ENCODE peak calls at places on chromosomes 13 and 19, in four cellular contexts. Q, A, M and T are unnamed samples.

GRCh38 chr19:47595937-47596336 is 13.0 kb upstream of the BICRA start:
- DNase-seq in A (no peak), Q (no peak), M (no peak), T (no peak)

GRCh38 chr13:23628765-23629565 is 58.8 kb downstream of the TNFRSF19 start:
- DNase-seq in M (no peak), A (no peak), Q (no peak), T (no peak)

GRCh38 chr19:22260499-22260898 is 25.7 kb upstream of the ZNF729 start:
- DNase-seq in Q (no peak), M (no peak), A (no peak), T (no peak)

GRCh38 chr13:48636550-48636949 is 17.2 kb upstream of the CYSLTR2 start:
- DNase-seq in Q (peak; percentile 31), A (no peak), M (no peak), T (no peak)

GRCh38 chr13:23557043-23557442 is 13.2 kb upstream of the TNFRSF19 start:
- DNase-seq in Q (no peak), A (no peak), M (no peak), T (no peak)

GRCh38 chr13:53131361-53131760 is 102.7 kb downstream of the OLFM4 start:
- DNase-seq in M (no peak), A (no peak), Q (no peak), T (no peak)

GRCh38 chr13:101455863-101456262 is 3.4 kb downstream of the ITGBL1 start:
- DNase-seq in A (no peak), M (peak; percentile 59), Q (peak; percentile 97), T (no peak)

GRCh38 chr19:38252935-38253691 is 3.1 kb downstream of the PPP1R14A start:
- DNase-seq in M (no peak), A (no peak), Q (no peak), T (no peak)

GRCh38 chr13:42477588-42478190 is 96.3 kb upstream of the TNFSF11 start:
- DNase-seq in A (no peak), Q (no peak), M (no peak), T (no peak)

GRCh38 chr19:48741222-48741999 is 1.0 kb upstream of the RASIP1 start:
- DNase-seq in M (peak; percentile 52), A (no peak), Q (no peak), T (peak; percentile 78)

GRCh38 chr19:29121684-29122083 is 91.3 kb downstream of the UQCRFS1 start:
- DNase-seq in Q (no peak), A (peak; percentile 13), M (peak; percentile 49), T (peak; percentile 72)

GRCh38 chr19:4122480-4122879 is 1.4 kb downstream of the MAP2K2 start:
- DNase-seq in Q (no peak), A (no peak), M (no peak), T (no peak)

GRCh38 chr19:56748443-56748842 is 76.9 kb upstream of the ZNF835 start:
- DNase-seq in M (peak; percentile 31), Q (no peak), A (no peak), T (no peak)

GRCh38 chr13:48891586-48891985 is 84.1 kb upstream of the FNDC3A start:
- DNase-seq in Q (peak; percentile 72), M (no peak), A (no peak), T (no peak)

GRCh38 chr13:60175571-60175970 is 11.8 kb upstream of the DIAPH3 start:
- DNase-seq in A (no peak), M (no peak), Q (no peak), T (no peak)

GRCh38 chr19:7861619-7862412 is 12.4 kb downstream of the PRR36 start:
- DNase-seq in A (no peak), Q (no peak), M (no peak), T (peak; percentile 85)

GRCh38 chr13:100513987-100514670 is 74.5 kb downstream of the GGACT start:
- DNase-seq in Q (no peak), M (no peak), A (no peak), T (peak; percentile 23)

GRCh38 chr13:87952377-87952776 is 281.2 kb downstream of the SLITRK5 start:
- DNase-seq in M (no peak), Q (no peak), A (no peak), T (no peak)

GRCh38 chr19:35006342-35006998 is 6.3 kb downstream of the GRAMD1A start:
- DNase-seq in Q (peak; percentile 77), A (no peak), M (no peak), T (no peak)

GRCh38 chr19:42290136-42290522 is 11.8 kb upstream of the PRR19 start:
- DNase-seq in A (no peak), Q (no peak), M (no peak), T (no peak)

GRCh38 chr19:18086590-18087138 is at the start of gene IL12RB1:
- DNase-seq in Q (no peak), A (no peak), M (no peak), T (no peak)

GRCh38 chr19:6690160-6690885 is 20.4 kb upstream of the TNFSF14 start:
- DNase-seq in Q (no peak), A (no peak), M (no peak), T (no peak)

GRCh38 chr19:48466571-48467325 is 2.4 kb upstream of the CYTH2 start:
- DNase-seq in Q (peak; percentile 84), M (no peak), A (no peak), T (no peak)

GRCh38 chr13:43167058-43167457 is 143.7 kb downstream of the DNAJC15 start:
- DNase-seq in Q (no peak), A (no peak), M (no peak), T (no peak)

GRCh38 chr13:48769107-48769704 is 115.5 kb downstream of the CYSLTR2 start:
- DNase-seq in A (peak; percentile 36), M (peak; percentile 91), Q (peak; percentile 91), T (peak; percentile 82)

GRCh38 chr13:26220575-26220974 is 1.5 kb downstream of the RNF6 start:
- DNase-seq in M (peak; percentile 57), Q (peak; percentile 68), A (no peak), T (no peak)

GRCh38 chr13:106625578-106625977 is 57.6 kb upstream of the ARGLU1 start:
- DNase-seq in M (peak; percentile 84), A (no peak), Q (no peak), T (no peak)

GRCh38 chr19:38384209-38385027 is 3.4 kb downstream of the GGN start:
- DNase-seq in A (no peak), Q (no peak), M (peak; percentile 78), T (peak; percentile 78)

GRCh38 chr13:28301839-28302238 is 163.5 kb downstream of the PAN3 start:
- DNase-seq in M (peak; percentile 77), A (no peak), Q (no peak), T (no peak)

GRCh38 chr19:5403968-5404640 is 51.1 kb upstream of the ZNRF4 start:
- DNase-seq in M (peak; percentile 95), Q (peak; percentile 81), A (peak; percentile 71), T (peak; percentile 94)

GRCh38 chr19:3276341-3276799 is 51.9 kb downstream of the CELF5 start:
- DNase-seq in Q (no peak), A (peak; percentile 95), M (no peak), T (peak; percentile 99)

GRCh38 chr13:22256111-22256639 is 585.3 kb downstream of the FGF9 start:
- DNase-seq in Q (no peak), M (no peak), A (no peak), T (no peak)

DNA sequence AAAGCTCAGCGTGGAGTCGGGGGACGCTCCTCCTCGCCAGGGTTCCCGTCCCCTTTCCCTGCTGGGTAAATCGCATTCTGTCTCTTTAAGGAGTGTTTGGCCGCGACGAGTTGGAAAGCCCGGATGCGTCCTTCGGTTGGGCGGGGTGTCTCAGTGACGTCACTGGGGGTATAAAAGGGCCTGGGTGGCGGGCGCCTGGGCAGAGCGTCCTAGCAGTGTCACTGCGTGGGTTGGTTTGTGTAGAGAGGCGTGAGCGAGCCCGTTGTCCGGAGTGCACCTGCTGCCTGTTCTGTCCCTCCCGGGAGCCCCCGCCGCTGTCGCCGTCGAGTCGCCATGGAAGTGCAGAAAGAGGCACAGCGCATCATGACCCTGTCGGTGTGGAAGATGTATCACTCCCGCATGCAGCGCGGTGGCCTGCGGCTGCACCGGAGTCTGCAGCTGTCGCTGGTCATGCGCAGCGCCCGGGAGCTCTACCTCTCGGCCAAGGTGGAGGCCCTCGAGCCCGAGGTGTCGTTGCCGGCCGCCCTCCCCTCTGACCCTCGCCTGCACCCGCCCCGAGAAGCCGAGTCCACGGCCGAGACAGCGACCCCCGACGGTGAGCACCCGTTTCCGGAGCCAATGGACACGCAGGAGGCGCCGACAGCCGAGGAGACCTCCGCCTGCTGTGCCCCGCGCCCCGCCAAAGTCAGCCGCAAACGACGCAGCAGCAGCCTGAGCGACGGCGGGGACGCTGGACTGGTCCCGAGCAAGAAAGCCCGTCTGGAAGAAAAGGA is 2.8 kb downstream of the IER2 start:
- DNase-seq in A (no peak), Q (peak; percentile 93), M (peak; percentile 98), T (peak; percentile 96)
- H3K18ac ChIP-seq in A (peak overlapping the region; percentile 95), Q (no peak overlapping the region), M (peak overlapping the region; percentile 96), T (peak overlapping the region; percentile 97)

DNA sequence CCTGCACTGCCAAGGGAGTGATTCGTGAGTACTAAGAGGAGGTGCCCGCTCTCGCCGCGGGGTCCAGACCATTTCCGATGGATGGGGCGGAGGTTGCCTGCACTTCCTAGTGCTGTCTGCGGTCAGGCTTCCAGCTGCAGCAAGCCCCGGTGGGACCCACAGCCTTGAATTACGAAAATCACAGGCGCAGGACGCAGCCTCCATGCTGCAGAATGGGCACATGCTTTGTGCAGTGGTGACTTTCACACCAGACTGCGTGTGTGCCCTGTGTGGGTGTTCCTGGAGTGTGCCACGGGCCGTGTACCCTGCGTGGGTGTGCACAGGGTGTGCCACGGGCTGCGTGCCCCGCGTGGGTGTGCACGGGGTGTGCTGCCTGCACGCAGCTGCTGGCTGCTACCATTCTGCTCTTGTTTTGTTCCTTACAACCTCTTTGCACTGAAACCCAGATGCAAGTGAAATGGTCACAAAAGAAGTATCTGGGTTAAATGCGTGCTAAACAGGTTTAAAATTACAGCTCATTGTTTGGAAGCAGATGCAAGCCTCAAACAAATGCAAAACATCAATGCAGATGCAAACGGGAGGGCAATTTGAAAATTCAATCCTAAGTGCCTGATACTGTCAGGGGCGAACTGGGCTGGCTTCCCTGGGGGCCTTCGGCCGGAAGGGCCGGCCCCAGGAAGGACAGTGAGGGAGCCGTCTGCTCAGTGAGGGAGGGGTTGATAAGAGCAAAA is 221.2 kb upstream of the SOX1 start:
- DNase-seq in Q (no peak), M (peak; percentile 34), A (peak; percentile 64), T (peak; percentile 82)
- H4K5ac ChIP-seq in Q (no peak overlapping the region), M (peak overlapping the region; percentile 74), A (peak overlapping the region; percentile 73), T (peak overlapping the region; percentile 85)

GRCh38 chr19:16659832-16660708 is at the start of gene SMIM7:
- DNase-seq in A (peak; percentile 98), M (peak; percentile 99), Q (peak; percentile 98), T (peak; percentile 99)
- H3K18ac ChIP-seq in A (peak within 1 kb of the TSS; percentile 95), M (peak within 1 kb of the TSS; percentile 62), Q (peak within 1 kb of the TSS; percentile 93), T (peak within 1 kb of the TSS; percentile 97)

DNA sequence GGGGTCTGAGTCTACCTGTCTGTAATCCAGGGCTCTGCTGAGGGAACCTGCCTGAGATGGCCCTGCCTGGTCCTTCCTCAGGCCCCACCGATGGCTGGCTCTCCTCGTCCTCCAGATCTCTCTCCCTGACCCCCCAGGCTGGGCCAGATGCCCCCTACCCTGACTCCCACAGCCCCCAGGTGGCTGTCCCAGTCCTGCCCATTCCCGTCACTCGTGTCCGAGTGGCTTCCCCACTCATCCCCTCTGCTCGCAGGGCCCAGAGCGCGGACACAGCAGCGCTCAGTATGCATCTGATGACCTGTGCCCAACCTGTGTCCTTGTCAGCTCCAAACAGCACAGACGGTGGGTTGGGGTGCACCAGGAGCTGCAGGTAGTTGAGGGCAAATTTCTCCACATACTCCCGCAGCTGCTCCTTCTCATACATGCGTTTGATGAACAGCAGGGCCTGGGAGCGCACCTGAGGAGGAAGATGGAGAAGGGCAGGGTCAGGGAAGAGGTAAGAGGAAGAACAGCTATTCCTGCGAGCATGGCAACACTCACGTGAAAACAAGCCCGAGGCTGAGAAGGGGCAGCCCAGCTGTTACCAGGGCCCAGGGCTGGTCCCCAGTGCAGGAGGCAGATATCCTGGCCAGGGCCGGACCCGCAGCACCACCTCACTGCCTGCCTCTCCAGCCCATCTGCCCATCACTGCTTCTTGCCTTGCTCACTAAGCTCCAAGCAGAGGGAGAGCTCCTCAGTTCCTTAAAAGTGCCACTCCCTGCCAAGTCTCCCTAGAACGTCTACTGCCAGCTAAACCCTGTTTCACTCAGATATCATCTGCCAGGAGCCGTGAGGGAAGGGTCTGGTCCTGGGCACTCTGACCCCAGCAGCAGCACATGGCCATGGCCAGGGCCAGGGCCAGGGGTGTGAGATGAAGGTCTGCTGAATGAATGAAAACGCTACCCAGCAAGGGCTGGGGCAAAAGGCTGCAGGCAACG is 11.1 kb upstream of the RSPH6A start:
- DNase-seq in M (no peak), A (no peak), Q (no peak), T (no peak)
- H4K5ac ChIP-seq in M (no peak overlapping the region), A (no peak overlapping the region), Q (no peak overlapping the region), T (no peak overlapping the region)